ENCODE peak calls at places on chromosome 16, in six cellular contexts. Y is uterus, E is head of caudate nucleus, Q is KG1, X is ovary, H is HAP-1. U is an unnamed sample.

GRCh38 chr16:55668337-55669281 is 12.8 kb downstream of the SLC6A2 start:
- DNase-seq in Q (no peak), Y (no peak), X (no peak), E (no peak), H (no peak), U (no peak)

GRCh38 chr16:4116328-4117249 is at the start of gene ADCY9:
- DNase-seq in E (peak; percentile 71), Q (no peak), X (peak; percentile 85), H (peak; percentile 87), Y (peak; percentile 64), U (peak; percentile 85)

GRCh38 chr16:70772493-70772892 is 28.5 kb downstream of the VAC14 start:
- DNase-seq in Q (no peak), Y (no peak), H (no peak), E (no peak), X (no peak), U (no peak)

GRCh38 chr16:48956620-48957019 is 325.0 kb downstream of the CBLN1 start:
- DNase-seq in Q (no peak), X (no peak), E (no peak), Y (no peak), H (no peak), U (no peak)

GRCh38 chr16:85389679-85390470 is 223.2 kb upstream of the GSE1 start:
- DNase-seq in E (peak; percentile 0), H (no peak), Q (no peak), X (peak; percentile 33), Y (no peak), U (no peak)

GRCh38 chr16:66899310-66899944 is 19.1 kb downstream of the PDP2 start:
- DNase-seq in Q (no peak), E (no peak), X (peak; percentile 72), H (no peak), Y (no peak), U (no peak)

GRCh38 chr16:54335230-54335629 is 48.6 kb upstream of the IRX3 start:
- DNase-seq in H (no peak), Y (no peak), Q (no peak), E (no peak), X (no peak), U (no peak)

GRCh38 chr16:30349695-30350094 is 5.4 kb downstream of the CD2BP2 start:
- DNase-seq in Y (no peak), E (no peak), Q (no peak), X (peak; percentile 24), H (no peak), U (no peak)

GRCh38 chr16:84947022-84947421 is 64.3 kb downstream of the ZDHHC7 start:
- DNase-seq in H (no peak), X (no peak), Y (peak; percentile 79), E (peak; percentile 27), Q (peak; percentile 69), U (no peak)

GRCh38 chr16:4193920-4194319 is 48.0 kb downstream of the SRL start:
- DNase-seq in Y (no peak), E (no peak), X (no peak), H (no peak), Q (no peak), U (no peak)

GRCh38 chr16:66930189-66930588 is 4.0 kb downstream of the CIAO2B start:
- DNase-seq in E (no peak), Y (no peak), X (no peak), Q (no peak), H (no peak), U (no peak)

GRCh38 chr16:27408012-27408601 is 6.1 kb downstream of the IL21R start:
- DNase-seq in Q (no peak), H (no peak), X (no peak), Y (no peak), E (no peak), U (no peak)

GRCh38 chr16:54080524-54081008 is 206.0 kb downstream of the IRX3 start:
- DNase-seq in H (no peak), X (no peak), Q (no peak), Y (no peak), E (no peak), U (no peak)

GRCh38 chr16:12027091-12027490 is 50.6 kb downstream of the SNX29 start:
- DNase-seq in Q (no peak), E (no peak), X (no peak), Y (no peak), H (no peak), U (no peak)

GRCh38 chr16:52976539-52977167 is 76.0 kb downstream of the CHD9NB start:
- DNase-seq in E (no peak), X (no peak), H (no peak), Y (no peak), Q (no peak), U (no peak)

GRCh38 chr16:20803192-20803560 is 3.1 kb downstream of the ERI2 start:
- DNase-seq in E (no peak), Q (no peak), Y (no peak), X (no peak), H (no peak), U (no peak)

GRCh38 chr16:50178397-50179018 is 25.4 kb downstream of the TENT4B start:
- DNase-seq in E (no peak), Y (no peak), Q (no peak), H (no peak), X (no peak), U (no peak)

GRCh38 chr16:71576971-71577370 is at the start of gene TAT:
- DNase-seq in Y (no peak), Q (no peak), X (no peak), E (no peak), H (no peak), U (no peak)

GRCh38 chr16:67856927-67857546 is 9.5 kb upstream of the CENPT start:
- DNase-seq in Y (no peak), H (no peak), X (no peak), Q (no peak), E (no peak), U (no peak)